ENCODE peak calls at places on chromosome 10, in seven cellular contexts. One of them, this sample, is unnamed.
A peak's percentile ranks its signal among the peaks of the same experiment; 100 is the strongest.

GRCh38 chr10:28587270-28587969 is 54.5 kb downstream of the WAC start:
- DNase-seq in RWPE1: no peak
- DNase-seq in stimulated activated CD8-positive, alpha-beta memory T cell treated with anti-CD3 and anti-CD28 coated beads, Interleukin-12 subunit alpha, Interleukin-12 subunit beta, amount 100 ng/mL, for 1 hour: no peak
- DNase-seq in CD4-positive, alpha-beta T cell: no peak
- DNase-seq in NCI-H1436: no peak
- DNase-seq in small intestine: no peak
- DNase-seq in CD8-positive, alpha-beta memory T cell: no peak
- DNase-seq in this sample: no peak

GRCh38 chr10:80486151-80486692 is 32.1 kb downstream of the TSPAN14 start:
- DNase-seq in stimulated activated CD8-positive, alpha-beta memory T cell treated with anti-CD3 and anti-CD28 coated beads, Interleukin-12 subunit alpha, Interleukin-12 subunit beta, amount 100 ng/mL, for 1 hour: no peak
- DNase-seq in CD4-positive, alpha-beta T cell: no peak
- DNase-seq in CD8-positive, alpha-beta memory T cell: no peak
- DNase-seq in RWPE1: no peak
- DNase-seq in small intestine: no peak
- DNase-seq in NCI-H1436: no peak
- DNase-seq in this sample: no peak

GRCh38 chr10:74189999-74190421 is 39.0 kb downstream of the ADK start:
- DNase-seq in CD8-positive, alpha-beta memory T cell: no peak
- DNase-seq in NCI-H1436: no peak
- DNase-seq in CD4-positive, alpha-beta T cell: peak; percentile 7
- DNase-seq in RWPE1: peak; percentile 77
- DNase-seq in stimulated activated CD8-positive, alpha-beta memory T cell treated with anti-CD3 and anti-CD28 coated beads, Interleukin-12 subunit alpha, Interleukin-12 subunit beta, amount 100 ng/mL, for 1 hour: no peak
- DNase-seq in small intestine: peak; percentile 21
- DNase-seq in this sample: peak; percentile 23

GRCh38 chr10:131075218-131075770 is 236.2 kb downstream of the TCERG1L start:
- DNase-seq in RWPE1: no peak
- DNase-seq in NCI-H1436: no peak
- DNase-seq in CD4-positive, alpha-beta T cell: no peak
- DNase-seq in stimulated activated CD8-positive, alpha-beta memory T cell treated with anti-CD3 and anti-CD28 coated beads, Interleukin-12 subunit alpha, Interleukin-12 subunit beta, amount 100 ng/mL, for 1 hour: no peak
- DNase-seq in small intestine: no peak
- DNase-seq in CD8-positive, alpha-beta memory T cell: no peak
- DNase-seq in this sample: no peak

GRCh38 chr10:113202011-113202410 is 252.0 kb downstream of the TCF7L2 start:
- DNase-seq in CD8-positive, alpha-beta memory T cell: no peak
- DNase-seq in small intestine: no peak
- DNase-seq in NCI-H1436: no peak
- DNase-seq in RWPE1: no peak
- DNase-seq in CD4-positive, alpha-beta T cell: no peak
- DNase-seq in stimulated activated CD8-positive, alpha-beta memory T cell treated with anti-CD3 and anti-CD28 coated beads, Interleukin-12 subunit alpha, Interleukin-12 subunit beta, amount 100 ng/mL, for 1 hour: no peak
- DNase-seq in this sample: no peak

GRCh38 chr10:60537697-60538096 is 148.0 kb upstream of the ANK3 start:
- DNase-seq in CD4-positive, alpha-beta T cell: no peak
- DNase-seq in stimulated activated CD8-positive, alpha-beta memory T cell treated with anti-CD3 and anti-CD28 coated beads, Interleukin-12 subunit alpha, Interleukin-12 subunit beta, amount 100 ng/mL, for 1 hour: no peak
- DNase-seq in CD8-positive, alpha-beta memory T cell: no peak
- DNase-seq in small intestine: no peak
- DNase-seq in NCI-H1436: no peak
- DNase-seq in RWPE1: no peak
- DNase-seq in this sample: no peak

GRCh38 chr10:48924988-48925387 is 14.7 kb downstream of the LRRC18 start:
- DNase-seq in NCI-H1436: no peak
- DNase-seq in stimulated activated CD8-positive, alpha-beta memory T cell treated with anti-CD3 and anti-CD28 coated beads, Interleukin-12 subunit alpha, Interleukin-12 subunit beta, amount 100 ng/mL, for 1 hour: no peak
- DNase-seq in CD8-positive, alpha-beta memory T cell: no peak
- DNase-seq in RWPE1: no peak
- DNase-seq in small intestine: no peak
- DNase-seq in CD4-positive, alpha-beta T cell: no peak
- DNase-seq in this sample: no peak

GRCh38 chr10:88120599-88121333 is 257.3 kb downstream of the PTEN start:
- DNase-seq in CD4-positive, alpha-beta T cell: no peak
- DNase-seq in NCI-H1436: no peak
- DNase-seq in stimulated activated CD8-positive, alpha-beta memory T cell treated with anti-CD3 and anti-CD28 coated beads, Interleukin-12 subunit alpha, Interleukin-12 subunit beta, amount 100 ng/mL, for 1 hour: no peak
- DNase-seq in small intestine: no peak
- DNase-seq in CD8-positive, alpha-beta memory T cell: no peak
- DNase-seq in RWPE1: no peak
- DNase-seq in this sample: peak; percentile 30

This sample was measured in RPMI8226.